ENCODE peak calls at places on chromosomes 6 and 20, in nine cellular contexts. Y is sigmoid colon, W is cardiac muscle cell, O is breast epithelium, S is adrenal gland, Q is stomach, D is fibroblast of lung, Z is heart left ventricle, M is transverse colon. U is an unnamed sample. For H3K27me3, the result is how much of the 10 kb centered on the place peaks cover.

GRCh38 chr20:58953050-58953449 is 28.0 kb upstream of the NELFCD start:
- DNase-seq in Z (no peak), S (no peak), D (no peak), Y (no peak), M (no peak), W (no peak), O (no peak), Q (no peak), U (no peak)

GRCh38 chr6:18501313-18502013 is 114.3 kb downstream of the RNF144B start:
- DNase-seq in O (peak), Z (peak), Y (peak), D (peak), M (peak), Q (no peak), W (no peak), S (peak), U (no peak)

GRCh38 chr6:149127212-149127611 is 190.3 kb upstream of the TAB2 start:
- DNase-seq in M (no peak), D (peak), Z (no peak), Y (no peak), Q (no peak), S (no peak), O (no peak), W (no peak), U (no peak)

GRCh38 chr6:156833755-156834154 is 56.6 kb downstream of the ARID1B start:
- DNase-seq in M (no peak), D (no peak), W (no peak), Z (no peak), Q (no peak), Y (no peak), O (no peak), S (no peak), U (no peak)

GRCh38 chr20:34709836-34710567 is 5.9 kb downstream of the TP53INP2 start:
- DNase-seq in Q (peak), M (peak), Z (peak), O (no peak), D (no peak), S (peak), W (peak), Y (peak), U (peak)

GRCh38 chr6:17197607-17198006 is 83.6 kb upstream of the RBM24 start:
- DNase-seq in S (no peak), Y (no peak), W (no peak), Q (no peak), D (no peak), M (no peak), Z (no peak), O (no peak), U (no peak)

GRCh38 chr20:18524646-18525045 is 16.9 kb downstream of the SEC23B start:
- DNase-seq in Q (no peak), Y (no peak), S (no peak), D (peak), Z (no peak), W (no peak), M (no peak), O (no peak), U (no peak)

GRCh38 chr20:51490635-51491034 is 51.9 kb downstream of the NFATC2 start:
- DNase-seq in O (no peak), D (no peak), S (no peak), Q (no peak), Y (no peak), W (no peak), M (no peak), Z (no peak), U (no peak)

GRCh38 chr20:53194891-53195290 is 222.7 kb downstream of the TSHZ2 start:
- DNase-seq in Q (no peak), S (no peak), Z (no peak), D (no peak), M (no peak), Y (no peak), W (peak), O (no peak), U (no peak)
- TF ChIP-seq CTCF in Q (no peak), S (no peak), Z (no peak), D (no peak), M (no peak), Y (no peak), W (no peak), O (no peak), U (no peak)

GRCh38 chr20:64212750-64213149 is 42.8 kb upstream of the PCMTD2 start:
- DNase-seq in S (peak), Z (peak), Q (peak), W (no peak), O (no peak), Y (peak), D (peak), M (no peak), U (peak)

GRCh38 chr20:64211874-64212658 is 43.5 kb upstream of the PCMTD2 start:
- DNase-seq in W (no peak), D (no peak), Q (no peak), Y (no peak), O (no peak), M (no peak), Z (no peak), S (no peak), U (no peak)

GRCh38 chr20:64207641-64208590 is 43.7 kb downstream of the MYT1 start:
- DNase-seq in W (no peak), Z (no peak), M (no peak), O (no peak), D (no peak), Y (no peak), Q (no peak), S (no peak), U (no peak)

GRCh38 chr20:64209148-64209547 is 44.9 kb downstream of the MYT1 start:
- DNase-seq in Q (no peak), S (no peak), M (no peak), O (no peak), D (no peak), Y (no peak), W (no peak), Z (no peak), U (no peak)

GRCh38 chr20:64210661-64211369 is 44.7 kb upstream of the PCMTD2 start:
- DNase-seq in W (no peak), Z (no peak), O (no peak), D (no peak), Q (no peak), M (no peak), Y (no peak), S (peak), U (no peak)
- H3K4me3 ChIP-seq in W (no peak), Z (no peak), O (no peak), D (no peak), Q (no peak), M (no peak), Y (no peak), S (no peak), U (no peak)

DNA sequence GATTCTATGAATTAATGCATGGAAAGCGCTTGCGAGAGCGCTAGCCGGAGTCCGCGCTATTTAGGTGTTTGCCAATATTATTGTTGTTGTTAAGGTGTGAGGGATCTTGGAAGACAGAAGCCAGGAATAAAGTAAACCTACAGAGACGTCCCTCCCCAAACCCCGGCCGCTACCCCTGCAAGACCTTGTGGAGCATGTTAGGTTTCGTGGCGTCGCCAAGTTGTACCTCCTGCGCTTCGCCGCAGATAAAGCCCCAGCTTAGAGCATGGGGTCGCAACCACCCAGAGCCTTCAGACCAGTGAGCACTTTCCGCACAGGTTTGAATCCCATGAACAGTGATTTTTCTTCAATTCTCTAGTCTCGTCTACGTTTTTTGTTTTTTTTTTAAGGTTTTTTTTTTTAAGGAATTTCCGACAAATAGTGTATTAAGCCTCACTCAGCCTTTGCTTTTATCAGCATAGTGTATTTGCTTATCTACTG is 16.9 kb upstream of the ZSCAN9 start:
- DNase-seq in Q (no peak), D (peak), Y (no peak), Z (no peak), M (no peak), O (no peak), S (no peak), W (peak), U (no peak)
- H3K27me3 ChIP-seq in Q (half or more), D (under half), Y (half or more), Z (half or more), M (half or more), O (under half), S (half or more), W (half or more), U (under half)

DNA sequence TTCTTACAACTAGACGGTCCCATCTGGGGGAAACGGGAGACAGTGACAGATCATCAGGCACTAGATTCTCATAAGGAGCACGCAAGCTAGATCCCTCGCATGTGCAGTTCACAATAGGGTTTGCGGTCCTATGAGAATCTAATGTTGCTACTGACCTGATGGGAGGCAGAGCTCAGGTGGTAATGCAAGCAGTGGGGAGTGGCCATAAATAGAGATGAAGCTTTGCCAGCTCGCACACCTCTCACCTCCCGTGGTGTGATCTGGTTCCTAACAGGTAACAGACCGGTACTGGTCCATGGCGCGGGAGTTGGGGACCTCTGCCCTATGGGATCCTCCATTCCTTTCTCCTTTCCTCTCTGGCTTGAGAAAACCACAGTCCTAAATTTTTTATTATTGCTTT is 63.8 kb downstream of the TPD52L1 start:
- DNase-seq in Z (no peak), O (no peak), W (no peak), M (no peak), Y (no peak), D (no peak), Q (no peak), S (no peak), U (no peak)
- TF ChIP-seq CTCF in Z (no peak), O (no peak), W (no peak), M (no peak), Y (no peak), D (no peak), Q (no peak), S (no peak), U (no peak)